ENCODE peak calls at places on chromosomes 6 and 20, in six cellular contexts. A is spleen, L is cardiac muscle cell, O is upper lobe of left lung, V is IMR-90, G is AG04450. N is an unnamed sample.
A peak's percentile ranks its signal among the peaks of the same experiment; 100 is the strongest.

GRCh38 chr6:10425973-10426780 is 11.3 kb upstream of the TFAP2A start:
- DNase-seq in A (no peak), L (peak; percentile 60), O (no peak), V (no peak), G (no peak), N (no peak)

GRCh38 chr20:21607971-21608735 is 94.3 kb upstream of the NKX2-2 start:
- DNase-seq in A (no peak), L (no peak), O (peak; percentile 53), V (no peak), G (no peak), N (no peak)

GRCh38 chr6:26121141-26122004 is 34.1 kb downstream of the HFE start:
- DNase-seq in A (no peak), L (no peak), O (no peak), V (peak; percentile 81), G (no peak), N (no peak)

GRCh38 chr20:19024296-19025035 is 188.0 kb upstream of the SLC24A3 start:
- DNase-seq in A (no peak), L (no peak), O (no peak), V (no peak), G (no peak), N (no peak)

GRCh38 chr20:16747291-16747811 is 807 bp upstream of the OTOR start:
- DNase-seq in A (no peak), L (no peak), O (peak; percentile 43), V (no peak), G (no peak), N (no peak)

GRCh38 chr6:167921831-167922230 is 75.6 kb upstream of the KIF25 start:
- DNase-seq in A (no peak), L (peak; percentile 38), O (no peak), V (no peak), G (no peak), N (no peak)

GRCh38 chr6:34391023-34391485 is 1.4 kb downstream of the NUDT3 start:
- DNase-seq in A (peak; percentile 45), L (peak; percentile 41), O (peak; percentile 62), V (peak; percentile 71), G (no peak), N (no peak)

GRCh38 chr20:56411759-56412472 is at the start of gene CASS4:
- DNase-seq in A (no peak), L (no peak), O (peak; percentile 57), V (peak; percentile 89), G (peak; percentile 63), N (no peak)

GRCh38 chr6:106611030-106611429 is 18.3 kb downstream of the RTN4IP1 start:
- DNase-seq in A (no peak), L (peak; percentile 16), O (no peak), V (no peak), G (no peak), N (no peak)

GRCh38 chr6:38716825-38717224 is 1.7 kb downstream of the DNAH8 start:
- DNase-seq in A (no peak), L (no peak), O (no peak), V (no peak), G (no peak), N (no peak)

GRCh38 chr6:6519028-6519427 is 69.5 kb upstream of the LY86 start:
- DNase-seq in A (no peak), L (no peak), O (no peak), V (no peak), G (no peak), N (no peak)

GRCh38 chr6:148265058-148265457 is 77.6 kb upstream of the SASH1 start:
- DNase-seq in A (no peak), L (no peak), O (no peak), V (no peak), G (no peak), N (no peak)

GRCh38 chr20:4613184-4613583 is 108.5 kb upstream of the PRND start:
- DNase-seq in A (no peak), L (peak; percentile 18), O (no peak), V (no peak), G (no peak), N (no peak)

GRCh38 chr6:36487698-36488097 is 44.9 kb downstream of the KCTD20 start:
- DNase-seq in A (no peak), L (no peak), O (no peak), V (peak; percentile 14), G (no peak), N (no peak)

GRCh38 chr6:72218125-72218524 is 331.8 kb downstream of the RIMS1 start:
- DNase-seq in A (no peak), L (peak; percentile 76), O (peak; percentile 22), V (peak; percentile 38), G (no peak), N (no peak)

GRCh38 chr6:140064371-140064770 is 689.9 kb upstream of the CITED2 start:
- DNase-seq in A (no peak), L (no peak), O (no peak), V (no peak), G (no peak), N (no peak)

GRCh38 chr20:43119720-43120119 is 70.0 kb downstream of the PTPRT start:
- DNase-seq in A (no peak), L (no peak), O (no peak), V (no peak), G (no peak), N (no peak)

GRCh38 chr6:36126553-36127458 is 3.5 kb upstream of the MAPK13 start:
- DNase-seq in A (no peak), L (no peak), O (no peak), V (peak; percentile 69), G (no peak), N (no peak)

GRCh38 chr6:29992792-29993191 is 50.5 kb downstream of the HLA-A start:
- DNase-seq in A (no peak), L (no peak), O (no peak), V (peak; percentile 66), G (no peak), N (no peak)

GRCh38 chr6:36851149-36851614 is 11.9 kb upstream of the CPNE5 start:
- DNase-seq in A (no peak), L (peak; percentile 87), O (peak; percentile 43), V (peak; percentile 72), G (peak; percentile 21), N (no peak)

GRCh38 chr20:9600562-9600961 is 86.2 kb downstream of the LAMP5 start:
- DNase-seq in A (no peak), L (peak; percentile 59), O (no peak), V (no peak), G (no peak), N (no peak)

GRCh38 chr6:166439366-166440091 is 56.8 kb upstream of the MPC1 start:
- DNase-seq in A (no peak), L (no peak), O (peak; percentile 22), V (no peak), G (no peak), N (no peak)

GRCh38 chr20:47676219-47676721 is 109.0 kb downstream of the SULF2 start:
- DNase-seq in A (peak; percentile 59), L (peak; percentile 32), O (no peak), V (no peak), G (no peak), N (no peak)

GRCh38 chr6:55260181-55260580 is 67.1 kb upstream of the GFRAL start:
- DNase-seq in A (no peak), L (peak; percentile 51), O (no peak), V (no peak), G (no peak), N (no peak)

GRCh38 chr20:5100684-5101347 is 18.9 kb downstream of the PCNA start:
- DNase-seq in A (peak; percentile 92), L (peak; percentile 68), O (peak; percentile 79), V (peak; percentile 66), G (no peak), N (peak; percentile 72)

GRCh38 chr20:8389381-8390368 is 257.6 kb downstream of the PLCB1 start:
- DNase-seq in A (no peak), L (peak; percentile 69), O (no peak), V (peak; percentile 59), G (peak; percentile 32), N (no peak)
- TF ChIP-seq CTCF in A (peak; percentile 40), L (peak; percentile 33), O (peak; percentile 51), V (peak; percentile 51), G (peak; percentile 46), N (peak; percentile 68)

GRCh38 chr20:34495307-34495706 is 20.9 kb upstream of the DYNLRB1 start:
- DNase-seq in A (no peak), L (no peak), O (no peak), V (no peak), G (no peak), N (no peak)

GRCh38 chr20:34493646-34494045 is 22.6 kb upstream of the DYNLRB1 start:
- DNase-seq in A (no peak), L (no peak), O (no peak), V (peak; percentile 55), G (no peak), N (no peak)

GRCh38 chr20:34491226-34491931 is 24.8 kb upstream of the DYNLRB1 start:
- DNase-seq in A (no peak), L (no peak), O (no peak), V (no peak), G (no peak), N (no peak)

GRCh38 chr20:34495928-34496327 is 20.3 kb upstream of the DYNLRB1 start:
- DNase-seq in A (no peak), L (no peak), O (no peak), V (no peak), G (no peak), N (no peak)

DNA sequence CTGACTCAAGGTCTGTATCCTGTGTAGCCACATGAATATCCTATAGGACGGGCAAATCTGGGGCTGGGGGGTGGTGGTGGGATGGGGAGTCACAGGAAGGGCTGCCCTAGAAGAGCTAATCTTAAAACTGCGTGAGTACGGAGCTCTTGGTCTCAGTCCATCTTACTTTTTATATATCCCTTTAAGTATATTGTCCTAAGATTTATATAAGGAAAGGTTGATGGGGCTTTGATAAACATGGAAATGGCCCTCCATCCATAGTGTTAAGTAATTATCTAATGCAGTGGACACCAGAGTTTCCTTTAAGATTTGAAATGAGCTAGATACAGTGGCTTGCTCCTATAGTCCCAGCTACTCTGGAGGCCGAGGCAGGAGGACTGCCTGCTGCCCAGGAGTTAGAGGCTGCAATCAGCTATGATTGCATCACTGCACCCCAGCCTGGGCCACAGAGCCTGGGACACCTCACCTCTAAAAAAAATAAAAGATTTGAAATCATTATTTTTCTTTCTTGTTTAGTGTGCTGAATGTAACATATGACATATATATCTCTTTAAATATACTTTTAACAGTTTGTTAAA is 24.2 kb upstream of the DYNLRB1 start:
- DNase-seq in A (no peak), L (no peak), O (no peak), V (no peak), G (no peak), N (no peak)
- TF ChIP-seq CTCF in A (no peak), L (no peak), O (no peak), V (no peak), G (no peak), N (no peak)

DNA sequence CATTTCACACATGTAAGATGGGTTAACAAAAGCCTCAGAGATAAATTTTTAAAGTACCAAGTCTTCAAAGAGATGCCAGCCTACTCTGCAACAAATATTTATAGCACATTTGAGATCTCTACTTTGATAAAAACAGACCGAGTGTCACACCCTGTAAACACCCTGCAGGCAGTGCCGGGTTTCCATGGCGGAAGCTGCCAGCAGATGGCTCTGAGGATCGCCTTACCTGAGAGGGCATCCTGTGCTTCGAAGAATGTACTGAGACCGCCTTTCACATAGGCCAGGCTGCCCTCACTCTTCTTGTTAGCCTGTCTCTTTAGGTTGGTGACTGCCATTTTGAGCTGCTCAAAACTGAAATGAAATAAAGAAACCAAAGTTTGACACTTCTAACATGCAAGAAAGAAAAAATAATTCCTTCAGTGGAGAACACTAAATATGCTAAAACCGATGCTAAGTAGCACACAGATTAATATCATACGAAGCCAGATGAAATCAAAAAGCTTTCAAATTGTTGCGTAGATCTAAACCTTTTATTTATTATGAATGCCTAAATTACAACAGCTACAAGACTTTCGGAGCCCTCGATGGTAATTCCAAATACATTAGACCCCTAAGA is 39.3 kb downstream of the HUS1B start:
- DNase-seq in A (no peak), L (no peak), O (no peak), V (no peak), G (no peak), N (no peak)
- TF ChIP-seq CTCF in A (no peak), L (no peak), O (no peak), V (no peak), G (no peak), N (no peak)

GRCh38 chr6:16761469-16762264 is 407 bp upstream of the ATXN1 start:
- DNase-seq in A (peak; percentile 96), L (peak; percentile 95), O (peak; percentile 93), V (peak; percentile 91), G (peak; percentile 80), N (peak; percentile 82)
- TF ChIP-seq CTCF in A (peak; percentile 4), L (peak; percentile 16), O (peak; percentile 59), V (peak; percentile 56), G (no peak), N (no peak)

N was measured in natural killer cell.